ENCODE peak calls at places on chromosomes 16 and 17, in eight cellular contexts. M is LoVo; I is Right ventricle myocardium superior; V is MCF 10A; E is activated naive CD4-positive, alpha-beta T cell; Y is effector memory CD4-positive, alpha-beta T cell; J is adrenal gland; F is lower leg skin. W is an unnamed sample.

GRCh38 chr16:2896480-2897010 is 13.5 kb downstream of the FLYWCH2 start:
- DNase-seq in E (no peak), F (no peak), M (no peak), J (no peak), V (no peak), Y (no peak), I (no peak), W (no peak)

GRCh38 chr17:7014995-7015586 is 2.7 kb downstream of the RNASEK start:
- DNase-seq in F (no peak), V (no peak), I (no peak), J (no peak), M (no peak), E (no peak), Y (peak), W (peak)

GRCh38 chr17:61400058-61400785 is 579 bp downstream of the TBX2 start:
- DNase-seq in I (peak), Y (no peak), F (no peak), M (peak), J (no peak), V (peak), E (no peak), W (no peak)

GRCh38 chr17:63519972-63520882 is 2.9 kb upstream of the KCNH6 start:
- DNase-seq in I (no peak), M (peak), E (no peak), Y (no peak), V (no peak), F (no peak), J (no peak), W (peak)

GRCh38 chr16:74261068-74261467 is 35.5 kb upstream of the PSMD7 start:
- DNase-seq in I (no peak), Y (no peak), V (no peak), F (no peak), E (no peak), M (no peak), J (no peak), W (no peak)

GRCh38 chr17:49170216-49170615 is 37.6 kb downstream of the B4GALNT2 start:
- DNase-seq in V (no peak), I (no peak), Y (no peak), J (no peak), M (no peak), E (no peak), F (no peak), W (no peak)

GRCh38 chr16:87806246-87806607 is 40.4 kb upstream of the KLHDC4 start:
- DNase-seq in F (no peak), J (no peak), M (peak), E (no peak), I (no peak), Y (no peak), V (peak), W (peak)

GRCh38 chr17:76480676-76481075 is 13.3 kb downstream of the AANAT start:
- DNase-seq in Y (no peak), I (no peak), J (no peak), M (no peak), E (no peak), F (no peak), V (no peak), W (no peak)

GRCh38 chr16:77531741-77532140 is 96.9 kb upstream of the ADAMTS18 start:
- DNase-seq in I (no peak), Y (no peak), E (no peak), J (no peak), M (no peak), V (peak), F (no peak), W (peak)

GRCh38 chr16:31333686-31334649 is 21.0 kb upstream of the ITGAX start:
- DNase-seq in V (peak), E (no peak), J (no peak), I (no peak), F (no peak), Y (no peak), M (no peak), W (peak)

GRCh38 chr17:78380370-78380769 is 1.9 kb downstream of the PGS1 start:
- DNase-seq in M (no peak), Y (no peak), V (no peak), J (no peak), E (no peak), F (no peak), I (no peak), W (no peak)

GRCh38 chr17:46739982-46740381 is 78.5 kb downstream of the WNT3 start:
- DNase-seq in E (no peak), V (no peak), I (no peak), J (no peak), M (no peak), Y (no peak), F (no peak), W (no peak)

GRCh38 chr16:81790772-81791171 is 11.7 kb downstream of the PLCG2 start:
- DNase-seq in J (no peak), M (no peak), I (no peak), V (no peak), Y (no peak), E (no peak), F (no peak), W (no peak)

GRCh38 chr16:1890024-1890700 is 18.2 kb upstream of the MEIOB start:
- DNase-seq in J (no peak), Y (no peak), M (no peak), V (no peak), F (no peak), E (no peak), I (peak), W (no peak)

GRCh38 chr17:16322636-16323035 is 30.6 kb downstream of the CENPV start:
- DNase-seq in J (no peak), E (no peak), I (no peak), Y (no peak), F (no peak), M (no peak), V (no peak), W (no peak)

GRCh38 chr17:35555695-35556094 is 4.9 kb downstream of the SLFN14 start:
- DNase-seq in V (peak), M (no peak), E (no peak), I (no peak), F (no peak), J (no peak), Y (no peak), W (no peak)

GRCh38 chr16:35131429-35131828 is 1672.0 kb downstream of the TP53TG3F start:
- DNase-seq in Y (no peak), J (no peak), I (no peak), E (no peak), M (no peak), F (no peak), V (no peak), W (no peak)

GRCh38 chr17:53527473-53527872 is 295.3 kb upstream of the KIF2B start:
- DNase-seq in M (no peak), I (no peak), J (no peak), F (no peak), V (no peak), E (no peak), Y (no peak), W (no peak)

W was measured in kidney tubule cell.